ENCODE peak calls at places on chromosomes 2 and 18, in five cellular contexts. N is psoas muscle, Z is fibroblast of lung, W is left lung, I is tibial nerve. X is an unnamed sample.

GRCh38 chr18:43322133-43322532 is 44.8 kb upstream of the SYT4 start:
- DNase-seq in N (no peak), Z (no peak), W (no peak), I (no peak), X (no peak)

GRCh38 chr2:9748586-9748985 is 94.7 kb upstream of the TAF1B start:
- DNase-seq in N (no peak), Z (no peak), W (no peak), I (no peak), X (no peak)

GRCh38 chr2:55137024-55137958 is 87.0 kb upstream of the RTN4 start:
- DNase-seq in N (no peak), Z (no peak), W (peak; percentile 50), I (no peak), X (no peak)

GRCh38 chr2:134155134-134155533 is 98.7 kb upstream of the MGAT5 start:
- DNase-seq in N (no peak), Z (no peak), W (no peak), I (no peak), X (no peak)

GRCh38 chr2:54903736-54904554 is 146.3 kb downstream of the RTN4 start:
- DNase-seq in N (peak; percentile 60), Z (peak; percentile 97), W (peak; percentile 52), I (no peak), X (no peak)

GRCh38 chr2:219803294-219803693 is 175.9 kb downstream of the SLC4A3 start:
- DNase-seq in N (no peak), Z (peak; percentile 15), W (no peak), I (no peak), X (no peak)

GRCh38 chr2:211204456-211204855 is 648.1 kb downstream of the CPS1 start:
- DNase-seq in N (no peak), Z (no peak), W (no peak), I (no peak), X (no peak)

GRCh38 chr2:203532957-203533695 is 2.0 kb downstream of the RAPH1 start:
- DNase-seq in N (no peak), Z (peak; percentile 47), W (no peak), I (no peak), X (no peak)

GRCh38 chr2:38473333-38474005 is 96.4 kb upstream of the ATL2 start:
- DNase-seq in N (no peak), Z (no peak), W (no peak), I (no peak), X (no peak)

GRCh38 chr2:24827321-24828261 is 34.4 kb downstream of the CENPO start:
- DNase-seq in N (peak; percentile 74), Z (peak; percentile 91), W (peak; percentile 74), I (peak; percentile 63), X (peak; percentile 88)

GRCh38 chr2:68653034-68653433 is 9.7 kb downstream of the PROKR1 start:
- DNase-seq in N (no peak), Z (no peak), W (no peak), I (no peak), X (no peak)

GRCh38 chr2:215826838-215827441 is 186.4 kb downstream of the MREG start:
- DNase-seq in N (no peak), Z (peak; percentile 58), W (no peak), I (no peak), X (no peak)

GRCh38 chr2:195520671-195521155 is 136.3 kb upstream of the SLC39A10 start:
- DNase-seq in N (no peak), Z (peak; percentile 85), W (no peak), I (no peak), X (no peak)

GRCh38 chr2:113700186-113700841 is 56.1 kb downstream of the SLC35F5 start:
- DNase-seq in N (no peak), Z (peak; percentile 19), W (no peak), I (no peak), X (no peak)

GRCh38 chr2:39492701-39493100 is 55.6 kb upstream of the MAP4K3 start:
- DNase-seq in N (no peak), Z (no peak), W (no peak), I (no peak), X (no peak)

GRCh38 chr18:36441426-36441870 is 143.9 kb downstream of the FHOD3 start:
- DNase-seq in N (no peak), Z (no peak), W (no peak), I (no peak), X (no peak)

GRCh38 chr2:46364797-46365457 is 67.7 kb downstream of the EPAS1 start:
- DNase-seq in N (no peak), Z (peak; percentile 80), W (no peak), I (no peak), X (no peak)

GRCh38 chr2:98403878-98404277 is 40.8 kb upstream of the INPP4A start:
- DNase-seq in N (no peak), Z (no peak), W (no peak), I (no peak), X (no peak)

GRCh38 chr2:107740300-107740699 is 86.4 kb upstream of the RGPD4 start:
- DNase-seq in N (no peak), Z (no peak), W (no peak), I (no peak), X (no peak)

GRCh38 chr2:74864728-74865722 is 31.1 kb downstream of the HK2 start:
- DNase-seq in N (peak; percentile 37), Z (no peak), W (no peak), I (no peak), X (no peak)

GRCh38 chr2:222794585-222795579 is 66.0 kb upstream of the ACSL3 start:
- DNase-seq in N (no peak), Z (no peak), W (no peak), I (no peak), X (no peak)
- H3K4me1 ChIP-seq in N (peaks cover 22% of the 10 kb centered on the region), Z (peaks cover 9% of the 10 kb centered on the region), W (peaks cover 68% of the 10 kb centered on the region), I (peaks cover 39% of the 10 kb centered on the region), X (peaks cover 15% of the 10 kb centered on the region)

GRCh38 chr18:55878224-55878623 is 290.2 kb upstream of the TCF4 start:
- DNase-seq in N (no peak), Z (no peak), W (no peak), I (no peak), X (no peak)

GRCh38 chr18:55880617-55881016 is 292.6 kb upstream of the TCF4 start:
- DNase-seq in N (no peak), Z (no peak), W (no peak), I (no peak), X (no peak)

GRCh38 chr18:55877321-55877720 is 289.3 kb upstream of the TCF4 start:
- DNase-seq in N (no peak), Z (no peak), W (no peak), I (no peak), X (no peak)

GRCh38 chr18:55876254-55876653 is 288.3 kb upstream of the TCF4 start:
- DNase-seq in N (no peak), Z (no peak), W (no peak), I (no peak), X (no peak)

GRCh38 chr18:55879331-55879730 is 291.3 kb upstream of the TCF4 start:
- DNase-seq in N (no peak), Z (no peak), W (no peak), I (no peak), X (no peak)
- H3K9me3 ChIP-seq in N (no peaks in the 10 kb centered on the region), Z (no peaks in the 10 kb centered on the region), W (no peaks in the 10 kb centered on the region), I (no peaks in the 10 kb centered on the region), X (no peaks in the 10 kb centered on the region)

DNA sequence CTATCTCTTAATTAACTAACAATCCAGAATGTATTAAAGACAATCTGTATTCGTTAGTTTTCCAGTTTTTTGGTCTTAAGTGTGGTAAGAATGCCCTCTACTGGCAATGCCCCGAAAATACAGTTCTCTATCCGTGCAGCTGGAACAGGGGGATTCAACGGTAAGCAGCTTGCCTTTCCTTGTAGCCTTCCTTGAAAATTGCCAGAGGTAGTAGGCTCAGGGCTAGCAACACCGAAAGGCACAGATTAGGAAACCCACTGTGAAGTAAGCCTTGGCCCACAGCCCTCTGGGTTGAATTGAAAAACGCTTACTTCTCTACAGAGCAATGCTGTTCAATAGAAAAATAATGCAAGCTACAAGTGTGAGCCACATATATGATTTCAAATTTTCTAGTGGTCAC is 17.1 kb upstream of the VPS4B start:
- DNase-seq in N (no peak), Z (peak; percentile 81), W (no peak), I (no peak), X (no peak)
- TF ChIP-seq CTCF in N (peak; percentile 81), Z (peak; percentile 73), W (peak; percentile 67), I (peak; percentile 75), X (peak; percentile 75)

DNA sequence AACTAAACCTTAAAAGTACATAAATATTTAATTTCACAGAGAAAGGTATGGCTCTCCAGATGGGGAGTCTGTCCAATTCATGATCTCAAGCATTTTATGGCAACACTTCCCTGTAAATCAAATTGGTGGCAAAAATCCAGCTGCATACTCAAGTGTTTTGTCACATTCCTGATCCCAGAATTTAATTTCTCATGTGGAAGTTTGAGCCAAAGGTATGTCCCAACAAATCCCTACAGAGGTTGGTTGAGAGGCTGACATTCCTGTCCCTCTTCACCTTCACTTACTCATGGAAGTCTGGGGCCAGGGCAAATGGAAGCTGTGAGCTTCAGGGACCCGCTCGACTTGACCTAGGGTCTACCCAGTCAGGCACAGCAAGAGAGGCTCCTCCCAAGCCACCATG is 17.7 kb downstream of the KLF7 start:
- DNase-seq in N (no peak), Z (peak; percentile 54), W (no peak), I (no peak), X (no peak)
- H3K4me1 ChIP-seq in N (peaks cover 56% of the 10 kb centered on the region), Z (peaks cover 13% of the 10 kb centered on the region), W (peaks cover 97% of the 10 kb centered on the region), I (peaks cover 100% of the 10 kb centered on the region), X (peaks cover 71% of the 10 kb centered on the region)

GRCh38 chr2:95329891-95330822 is 33.0 kb downstream of the KCNIP3 start:
- DNase-seq in N (no peak), Z (no peak), W (no peak), I (no peak), X (no peak)
- H3K9me3 ChIP-seq in N (no peaks in the 10 kb centered on the region), Z (no peaks in the 10 kb centered on the region), W (no peaks in the 10 kb centered on the region), I (no peaks in the 10 kb centered on the region), X (no peaks in the 10 kb centered on the region)

GRCh38 chr2:128720440-128721022 is 401.9 kb upstream of the HS6ST1 start:
- DNase-seq in N (no peak), Z (no peak), W (no peak), I (no peak), X (no peak)
- TF ChIP-seq CTCF in N (no peak), Z (no peak), W (no peak), I (no peak), X (no peak)

DNA sequence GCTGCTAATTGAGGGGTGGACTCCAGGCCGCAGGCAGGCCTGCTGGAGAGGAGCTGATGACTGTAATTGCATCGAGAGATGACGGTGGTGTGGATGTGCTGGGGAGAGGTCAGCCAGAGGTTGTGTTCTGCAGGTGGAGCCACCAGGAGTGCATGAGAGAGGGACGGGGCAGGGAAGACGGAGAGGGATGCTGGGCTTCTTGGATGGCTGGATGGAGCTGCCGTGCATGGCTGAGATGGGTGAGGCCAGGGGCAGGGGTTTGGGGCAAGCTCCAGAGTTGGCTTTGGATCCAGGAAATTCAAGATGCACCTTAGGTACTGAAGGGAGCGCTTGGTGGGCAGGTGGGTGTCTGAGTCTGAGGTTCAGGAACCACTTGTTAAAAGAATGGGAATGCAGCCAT is 77.2 kb downstream of the SH3BP4 start:
- DNase-seq in N (no peak), Z (no peak), W (no peak), I (no peak), X (no peak)
- H3K4me1 ChIP-seq in N (peaks cover 6% of the 10 kb centered on the region), Z (peaks cover 35% of the 10 kb centered on the region), W (peaks cover 10% of the 10 kb centered on the region), I (peaks cover 14% of the 10 kb centered on the region), X (peaks cover 54% of the 10 kb centered on the region)

GRCh38 chr2:62281661-62282060 is 85.7 kb downstream of the B3GNT2 start:
- DNase-seq in N (no peak), Z (no peak), W (no peak), I (no peak), X (no peak)
- H3K9me3 ChIP-seq in N (peaks cover 7% of the 10 kb centered on the region), Z (no peaks in the 10 kb centered on the region), W (no peaks in the 10 kb centered on the region), I (no peaks in the 10 kb centered on the region), X (no peaks in the 10 kb centered on the region)

GRCh38 chr2:238448031-238448955 is 21.6 kb downstream of the ASB1 start:
- DNase-seq in N (no peak), Z (no peak), W (no peak), I (no peak), X (no peak)
- TF ChIP-seq CTCF in N (no peak), Z (no peak), W (no peak), I (no peak), X (no peak)